ENCODE peak calls at places on chromosomes 4 and X, in four cellular contexts. G is Peyer's patch, L is fibroblast of pulmonary artery, S is epithelial cell of proximal tubule. O is an unnamed sample.
A peak's percentile ranks its signal among the peaks of the same experiment; 100 is the strongest.

GRCh38 chr4:76821661-76822060 is 76.3 kb downstream of the SOWAHB start:
- DNase-seq in G (no peak), L (no peak), S (no peak), O (no peak)

GRCh38 chrX:50813843-50814661 is at the start of gene SHROOM4:
- DNase-seq in G (peak; percentile 58), L (peak; percentile 67), S (no peak), O (no peak)

GRCh38 chr4:3880595-3881120 is 114.5 kb downstream of the ADRA2C start:
- DNase-seq in G (peak; percentile 80), L (peak; percentile 50), S (peak; percentile 1), O (peak; percentile 81)

GRCh38 chrX:97685753-97686152 is 802.0 kb downstream of the RPA4 start:
- DNase-seq in G (no peak), L (peak; percentile 49), S (no peak), O (peak; percentile 8)

GRCh38 chrX:110210417-110211139 is 107.3 kb downstream of the AMMECR1 start:
- DNase-seq in G (no peak), L (peak; percentile 73), S (no peak), O (no peak)

GRCh38 chr4:3847211-3847940 is 81.2 kb downstream of the ADRA2C start:
- DNase-seq in G (no peak), L (no peak), S (no peak), O (no peak)

GRCh38 chrX:2466876-2467656 is 33.7 kb downstream of the DHRSX start:
- DNase-seq in G (peak; percentile 58), L (no peak), S (no peak), O (no peak)

GRCh38 chr4:5918331-5919030 is 25.6 kb upstream of the CRMP1 start:
- DNase-seq in G (no peak), L (no peak), S (no peak), O (no peak)

GRCh38 chrX:74614193-74614909 is at the start of gene RLIM:
- DNase-seq in G (peak; percentile 89), L (peak; percentile 97), S (peak; percentile 47), O (peak; percentile 82)

GRCh38 chrX:74613350-74614192 is 853 bp downstream of the RLIM start:
- DNase-seq in G (no peak), L (peak; percentile 52), S (no peak), O (no peak)
- TF ChIP-seq CTCF in G (no peak), L (no peak), S (peak; percentile 17), O (no peak)

GRCh38 chrX:25029288-25029687 is 13.5 kb upstream of the ARX start:
- DNase-seq in G (no peak), L (no peak), S (no peak), O (no peak)

GRCh38 chrX:25039036-25039435 is 23.3 kb upstream of the ARX start:
- DNase-seq in G (no peak), L (no peak), S (no peak), O (no peak)

GRCh38 chrX:25034889-25035288 is 19.1 kb upstream of the ARX start:
- DNase-seq in G (no peak), L (peak; percentile 14), S (no peak), O (no peak)
- TF ChIP-seq CTCF in G (peak; percentile 13), L (peak; percentile 34), S (peak; percentile 41), O (no peak)

DNA sequence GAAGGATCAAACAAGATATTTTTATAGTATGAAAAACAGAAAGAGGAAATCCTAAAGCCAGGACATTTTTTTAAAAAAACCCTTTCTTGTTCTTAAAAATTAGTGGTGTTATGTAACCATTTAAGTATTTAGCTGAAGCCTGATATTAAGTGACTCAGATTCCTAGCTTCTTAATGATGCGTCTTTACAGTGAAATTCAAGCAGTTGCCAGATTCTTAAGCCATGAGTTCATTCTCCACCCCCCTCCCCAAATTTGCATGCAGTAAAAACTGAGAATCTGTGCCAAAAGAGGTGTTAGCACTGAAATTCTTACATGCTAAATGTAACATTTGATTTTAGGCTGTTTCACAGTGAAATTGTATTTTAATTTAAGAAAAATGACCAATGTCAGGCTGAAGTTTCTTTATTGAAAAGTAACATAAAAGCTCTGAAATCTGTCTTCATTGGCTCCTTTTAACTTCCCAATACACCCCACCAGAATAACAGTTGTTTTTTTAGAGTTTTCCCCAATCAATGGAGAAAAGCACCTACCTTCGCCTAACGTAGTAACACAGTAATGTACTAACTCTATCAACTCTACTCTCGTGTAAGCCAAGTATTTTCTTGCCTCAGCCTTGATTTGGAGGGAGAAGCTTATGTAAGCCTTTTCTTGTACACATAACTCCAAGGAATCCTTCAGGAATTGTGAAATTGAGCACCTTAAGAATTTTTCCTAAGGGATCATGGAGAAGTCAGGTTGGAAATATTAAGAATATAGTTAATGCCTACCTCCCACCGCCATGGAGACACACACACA is 181.0 kb downstream of the RAPGEF2 start:
- DNase-seq in G (no peak), L (peak; percentile 83), S (peak; percentile 42), O (no peak)
- TF ChIP-seq CTCF in G (no peak), L (no peak), S (no peak), O (no peak)

GRCh38 chr4:244471-244870 is 60.8 kb downstream of the ZNF732 start:
- DNase-seq in G (no peak), L (peak; percentile 32), S (no peak), O (peak; percentile 17)
- TF ChIP-seq CTCF in G (peak; percentile 74), L (peak; percentile 27), S (peak; percentile 46), O (peak; percentile 26)

GRCh38 chrX:125131146-125131545 is 188.5 kb upstream of the TEX13C start:
- DNase-seq in G (no peak), L (no peak), S (no peak), O (no peak)

GRCh38 chrX:125137521-125137920 is 182.2 kb upstream of the TEX13C start:
- DNase-seq in G (no peak), L (no peak), S (no peak), O (no peak)

GRCh38 chrX:125132274-125132673 is 187.4 kb upstream of the TEX13C start:
- DNase-seq in G (no peak), L (no peak), S (no peak), O (no peak)
- TF ChIP-seq CTCF in G (no peak), L (no peak), S (peak; percentile 70), O (no peak)

GRCh38 chr4:54433686-54434085 is 204.6 kb downstream of the PDGFRA start:
- DNase-seq in G (no peak), L (peak; percentile 60), S (no peak), O (no peak)
- TF ChIP-seq CTCF in G (peak; percentile 21), L (peak; percentile 67), S (peak; percentile 50), O (peak; percentile 1)

DNA sequence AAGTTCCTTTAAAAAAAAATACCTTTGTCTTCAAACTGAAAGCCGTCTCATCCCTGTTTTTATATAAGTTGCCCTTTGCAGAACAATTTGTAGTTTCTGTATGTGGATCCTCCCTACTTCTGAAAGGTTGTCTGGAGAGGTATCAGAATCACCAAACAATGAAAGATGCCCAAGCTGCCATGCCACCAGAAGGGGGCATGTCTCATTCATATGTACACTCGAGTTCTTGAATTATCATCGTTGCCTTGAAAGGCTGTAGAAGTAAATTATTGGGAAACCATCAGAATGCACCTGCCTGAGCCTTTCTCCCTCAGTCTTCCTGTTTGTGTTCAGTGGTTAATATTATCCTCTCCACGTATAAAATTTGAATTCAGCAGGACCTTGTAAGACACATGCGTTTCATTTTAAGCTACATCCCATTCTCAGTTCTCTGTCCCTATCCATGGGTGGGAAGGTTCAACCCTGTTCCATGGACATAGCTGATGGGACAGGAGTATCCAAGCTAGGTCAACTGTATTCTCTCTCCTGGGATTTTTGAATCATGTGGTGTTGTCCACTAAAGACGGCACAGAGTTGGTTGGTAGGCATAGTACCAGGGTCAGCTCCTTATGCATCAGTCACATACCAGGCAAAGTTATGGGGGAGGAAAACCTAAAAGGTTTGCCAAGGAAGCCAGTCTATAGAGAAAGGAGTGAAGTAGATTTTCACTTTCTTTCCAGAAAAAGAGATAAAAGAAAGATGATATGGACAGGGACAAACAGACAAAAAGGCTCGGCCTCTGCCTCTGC is 24.0 kb downstream of the GALNT7 start:
- DNase-seq in G (no peak), L (no peak), S (no peak), O (no peak)
- TF ChIP-seq CTCF in G (peak; percentile 21), L (peak; percentile 2), S (peak; percentile 38), O (no peak)

GRCh38 chr4:113042502-113042901 is 7.0 kb upstream of the ANK2 start:
- DNase-seq in G (no peak), L (no peak), S (no peak), O (no peak)
- TF ChIP-seq CTCF in G (no peak), L (no peak), S (no peak), O (no peak)